ENCODE peak calls at places on chromosomes 6 and 20, in nine cellular contexts. J is A549, C is GM12878, S is HCT116, O is GM23338, T is HL-60, M is SK-N-SH, Y is HepG2, I is K562. X is an unnamed sample.

GRCh38 chr6:63549076-63549475 is 23.2 kb upstream of the LOC128125822 start:
- DNase-seq in J (no peak), C (no peak), S (no peak), O (no peak), T (no peak), M (no peak), Y (no peak), I (no peak), X (no peak)

GRCh38 chr20:37265152-37265551 is 3.5 kb upstream of the GHRH start:
- DNase-seq in J (no peak), C (no peak), S (no peak), O (no peak), T (peak; percentile 45), M (no peak), Y (no peak), I (no peak), X (no peak)

GRCh38 chr6:68958327-68958726 is 323.2 kb downstream of the ADGRB3 start:
- DNase-seq in J (no peak), C (no peak), S (no peak), O (no peak), T (no peak), M (peak; percentile 23), Y (peak; percentile 2), I (peak; percentile 9), X (no peak)

GRCh38 chr20:35618372-35619131 is 2.9 kb downstream of the SPAG4 start:
- DNase-seq in J (peak; percentile 35), C (no peak), S (no peak), O (peak; percentile 47), T (no peak), M (peak; percentile 37), Y (no peak), I (no peak), X (no peak)

GRCh38 chr6:5315883-5316282 is 54.6 kb downstream of the FARS2 start:
- DNase-seq in J (no peak), C (no peak), S (no peak), O (no peak), T (no peak), M (peak; percentile 56), Y (no peak), I (no peak), X (no peak)

GRCh38 chr6:129766959-129767728 is 57.2 kb upstream of the ARHGAP18 start:
- DNase-seq in J (no peak), C (no peak), S (no peak), O (peak; percentile 77), T (peak; percentile 48), M (peak; percentile 25), Y (no peak), I (peak; percentile 71), X (no peak)

GRCh38 chr6:128493877-128494276 is 26.5 kb downstream of the PTPRK start:
- DNase-seq in J (no peak), C (no peak), S (no peak), O (no peak), T (no peak), M (no peak), Y (no peak), I (no peak), X (no peak)

GRCh38 chr6:42017021-42017643 is 33.2 kb upstream of the TAF8 start:
- DNase-seq in J (peak; percentile 27), C (no peak), S (no peak), O (no peak), T (no peak), M (peak; percentile 55), Y (no peak), I (peak; percentile 98), X (no peak)

GRCh38 chr6:100267721-100268123 is 197.0 kb downstream of the SIM1 start:
- DNase-seq in J (no peak), C (no peak), S (no peak), O (no peak), T (no peak), M (no peak), Y (no peak), I (no peak), X (no peak)

GRCh38 chr6:21375717-21376116 is 217.8 kb upstream of the SOX4 start:
- DNase-seq in J (no peak), C (no peak), S (no peak), O (no peak), T (no peak), M (no peak), Y (no peak), I (no peak), X (no peak)

GRCh38 chr6:166632731-166633130 is 5.7 kb upstream of the RPS6KA2 start:
- DNase-seq in J (no peak), C (no peak), S (no peak), O (no peak), T (no peak), M (no peak), Y (no peak), I (no peak), X (no peak)

GRCh38 chr6:125942677-125943527 is 13.7 kb upstream of the HINT3 start:
- DNase-seq in J (no peak), C (no peak), S (no peak), O (no peak), T (no peak), M (no peak), Y (peak; percentile 59), I (peak; percentile 43), X (no peak)

GRCh38 chr6:107511410-107512070 is 21.6 kb downstream of the SOBP start:
- DNase-seq in J (no peak), C (no peak), S (no peak), O (no peak), T (no peak), M (no peak), Y (no peak), I (no peak), X (no peak)

GRCh38 chr6:148445620-148446019 is 103.0 kb downstream of the SASH1 start:
- DNase-seq in J (no peak), C (no peak), S (no peak), O (no peak), T (no peak), M (no peak), Y (no peak), I (no peak), X (no peak)

GRCh38 chr6:6557504-6557839 is 31.0 kb upstream of the LY86 start:
- DNase-seq in J (no peak), C (no peak), S (no peak), O (no peak), T (no peak), M (no peak), Y (no peak), I (no peak), X (no peak)

GRCh38 chr20:25039697-25040437 is 18.1 kb downstream of the ACSS1 start:
- DNase-seq in J (no peak), C (no peak), S (no peak), O (no peak), T (no peak), M (no peak), Y (no peak), I (no peak), X (no peak)

GRCh38 chr6:17948725-17949124 is 38.7 kb downstream of the KIF13A start:
- DNase-seq in J (no peak), C (no peak), S (no peak), O (no peak), T (no peak), M (no peak), Y (no peak), I (no peak), X (no peak)

GRCh38 chr6:135162678-135163439 is 18.2 kb upstream of the MYB start:
- DNase-seq in J (peak; percentile 43), C (no peak), S (peak; percentile 68), O (peak; percentile 86), T (no peak), M (peak; percentile 50), Y (peak; percentile 23), I (peak; percentile 86), X (no peak)

GRCh38 chr6:168559574-168560098 is 118.7 kb downstream of the SMOC2 start:
- DNase-seq in J (no peak), C (no peak), S (no peak), O (no peak), T (no peak), M (no peak), Y (no peak), I (no peak), X (no peak)
- TF ChIP-seq REST in J (no peak), C (no peak), S (no peak), O (no peak), T (no peak), M (no peak), Y (no peak), I (no peak), X (no peak)

GRCh38 chr6:119484598-119484997 is 135.0 kb upstream of the MAN1A1 start:
- DNase-seq in J (no peak), C (no peak), S (peak; percentile 95), O (no peak), T (no peak), M (no peak), Y (no peak), I (no peak), X (no peak)
- TF ChIP-seq REST in J (no peak), C (no peak), S (peak; percentile 14), O (no peak), T (no peak), M (peak; percentile 84), Y (no peak), I (no peak), X (no peak)

GRCh38 chr6:16644540-16645250 is 116.6 kb downstream of the ATXN1 start:
- DNase-seq in J (no peak), C (no peak), S (no peak), O (no peak), T (no peak), M (no peak), Y (no peak), I (no peak), X (no peak)
- TF ChIP-seq REST in J (no peak), C (no peak), S (no peak), O (no peak), T (no peak), M (no peak), Y (no peak), I (no peak), X (no peak)

GRCh38 chr6:32829495-32829894 is 9.0 kb downstream of the TAP2 start:
- DNase-seq in J (no peak), C (no peak), S (no peak), O (no peak), T (no peak), M (no peak), Y (no peak), I (no peak), X (no peak)

GRCh38 chr6:32830936-32831335 is 7.6 kb downstream of the TAP2 start:
- DNase-seq in J (no peak), C (no peak), S (no peak), O (no peak), T (no peak), M (no peak), Y (no peak), I (no peak), X (no peak)

GRCh38 chr6:32830017-32830416 is 8.5 kb downstream of the TAP2 start:
- DNase-seq in J (no peak), C (no peak), S (no peak), O (no peak), T (no peak), M (no peak), Y (no peak), I (no peak), X (no peak)

GRCh38 chr6:32826996-32827395 is 10.2 kb upstream of the HLA-DOB start:
- DNase-seq in J (no peak), C (no peak), S (no peak), O (no peak), T (no peak), M (no peak), Y (no peak), I (no peak), X (no peak)

DNA sequence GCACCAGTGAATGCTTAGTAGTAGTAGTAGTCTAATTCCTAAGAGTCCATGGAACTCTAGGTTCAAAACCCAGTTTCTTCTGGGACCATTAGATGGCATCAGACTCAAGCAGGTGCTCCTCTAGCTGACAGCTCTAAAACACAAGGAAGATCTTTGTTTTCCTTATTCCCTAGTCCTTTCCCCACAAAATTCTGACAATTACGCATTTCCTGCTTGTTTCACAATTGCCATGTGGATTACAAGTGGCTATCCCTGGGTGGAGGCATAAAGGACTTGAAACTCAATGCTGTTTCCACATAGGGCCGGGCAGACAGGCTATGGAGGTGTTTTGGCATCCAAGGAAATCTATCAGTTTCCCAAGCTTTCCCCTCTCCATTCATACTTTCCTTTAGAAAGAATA is 9.2 kb upstream of the HLA-DOB start:
- DNase-seq in J (no peak), C (no peak), S (no peak), O (peak; percentile 68), T (no peak), M (no peak), Y (peak; percentile 55), I (peak; percentile 32), X (no peak)
- TF ChIP-seq REST in J (no peak), C (no peak), S (no peak), O (no peak), T (no peak), M (no peak), Y (no peak), I (no peak), X (no peak)

X was measured in Panc1.